ENCODE peak calls at places on chromosomes 1 and 21, in seven cellular contexts. One of them, this sample, is unnamed.

GRCh38 chr1:218829143-218829542 is 344.5 kb upstream of the LYPLAL1 start:
- DNase-seq in GM12865: no peak
- DNase-seq in fibroblast of pulmonary artery: peak
- DNase-seq in vagina: no peak
- DNase-seq in upper lobe of right lung: no peak
- DNase-seq in stomach: no peak
- DNase-seq in PC-9: no peak
- DNase-seq in this sample: no peak

GRCh38 chr1:200442023-200442422 is 32.2 kb upstream of the ZNF281 start:
- DNase-seq in vagina: no peak
- DNase-seq in GM12865: no peak
- DNase-seq in PC-9: no peak
- DNase-seq in stomach: no peak
- DNase-seq in fibroblast of pulmonary artery: no peak
- DNase-seq in upper lobe of right lung: no peak
- DNase-seq in this sample: no peak

GRCh38 chr1:151718666-151719065 is 2.1 kb upstream of the CELF3 start:
- DNase-seq in stomach: no peak
- DNase-seq in PC-9: no peak
- DNase-seq in fibroblast of pulmonary artery: no peak
- DNase-seq in vagina: no peak
- DNase-seq in upper lobe of right lung: no peak
- DNase-seq in GM12865: no peak
- DNase-seq in this sample: no peak

GRCh38 chr1:78061825-78062523 is 16.2 kb downstream of the GIPC2 start:
- DNase-seq in GM12865: no peak
- DNase-seq in vagina: no peak
- DNase-seq in upper lobe of right lung: no peak
- DNase-seq in PC-9: no peak
- DNase-seq in stomach: no peak
- DNase-seq in fibroblast of pulmonary artery: peak
- DNase-seq in this sample: no peak

GRCh38 chr21:44441041-44441400 is 14.3 kb upstream of the LRRC3 start:
- DNase-seq in stomach: no peak
- DNase-seq in upper lobe of right lung: no peak
- DNase-seq in PC-9: no peak
- DNase-seq in GM12865: no peak
- DNase-seq in fibroblast of pulmonary artery: no peak
- DNase-seq in vagina: no peak
- DNase-seq in this sample: no peak

GRCh38 chr1:23114424-23115079 is 54.1 kb downstream of the LUZP1 start:
- DNase-seq in fibroblast of pulmonary artery: no peak
- DNase-seq in upper lobe of right lung: no peak
- DNase-seq in vagina: no peak
- DNase-seq in PC-9: no peak
- DNase-seq in GM12865: peak
- DNase-seq in stomach: no peak
- DNase-seq in this sample: no peak

GRCh38 chr1:41015281-41015680 is 6.2 kb downstream of the SLFNL1 start:
- DNase-seq in PC-9: no peak
- DNase-seq in vagina: no peak
- DNase-seq in upper lobe of right lung: no peak
- DNase-seq in fibroblast of pulmonary artery: no peak
- DNase-seq in GM12865: no peak
- DNase-seq in stomach: no peak
- DNase-seq in this sample: peak

GRCh38 chr1:180168786-180169640 is 14.3 kb downstream of the QSOX1 start:
- DNase-seq in PC-9: peak
- DNase-seq in GM12865: peak
- DNase-seq in upper lobe of right lung: peak
- DNase-seq in vagina: no peak
- DNase-seq in stomach: peak
- DNase-seq in fibroblast of pulmonary artery: peak
- DNase-seq in this sample: no peak

GRCh38 chr1:18977428-18977827 is 21.0 kb upstream of the IFFO2 start:
- DNase-seq in GM12865: no peak
- DNase-seq in stomach: no peak
- DNase-seq in vagina: no peak
- DNase-seq in upper lobe of right lung: no peak
- DNase-seq in fibroblast of pulmonary artery: no peak
- DNase-seq in PC-9: no peak
- DNase-seq in this sample: no peak

GRCh38 chr1:223711173-223711572 is 1.2 kb upstream of the CAPN2 start:
- DNase-seq in upper lobe of right lung: no peak
- DNase-seq in fibroblast of pulmonary artery: peak
- DNase-seq in vagina: no peak
- DNase-seq in PC-9: no peak
- DNase-seq in stomach: peak
- DNase-seq in GM12865: no peak
- DNase-seq in this sample: no peak

GRCh38 chr1:2601721-2602303 is 15.2 kb downstream of the PRXL2B start:
- DNase-seq in PC-9: no peak
- DNase-seq in vagina: no peak
- DNase-seq in GM12865: no peak
- DNase-seq in upper lobe of right lung: peak
- DNase-seq in fibroblast of pulmonary artery: no peak
- DNase-seq in stomach: no peak
- DNase-seq in this sample: no peak

GRCh38 chr1:86277909-86278308 is 118.2 kb downstream of the ODF2L start:
- DNase-seq in GM12865: no peak
- DNase-seq in vagina: no peak
- DNase-seq in PC-9: no peak
- DNase-seq in stomach: no peak
- DNase-seq in upper lobe of right lung: no peak
- DNase-seq in fibroblast of pulmonary artery: no peak
- DNase-seq in this sample: no peak

GRCh38 chr1:173562813-173563212 is 40.1 kb downstream of the SLC9C2 start:
- DNase-seq in GM12865: no peak
- DNase-seq in stomach: no peak
- DNase-seq in PC-9: no peak
- DNase-seq in vagina: no peak
- DNase-seq in upper lobe of right lung: no peak
- DNase-seq in fibroblast of pulmonary artery: no peak
- DNase-seq in this sample: no peak

GRCh38 chr1:71026093-71026492 is 21.5 kb downstream of the PTGER3 start:
- DNase-seq in upper lobe of right lung: no peak
- DNase-seq in stomach: no peak
- DNase-seq in fibroblast of pulmonary artery: no peak
- DNase-seq in PC-9: no peak
- DNase-seq in vagina: no peak
- DNase-seq in GM12865: peak
- DNase-seq in this sample: no peak

GRCh38 chr1:77673716-77674355 is 8.6 kb downstream of the ZZZ3 start:
- DNase-seq in GM12865: no peak
- DNase-seq in upper lobe of right lung: no peak
- DNase-seq in stomach: no peak
- DNase-seq in fibroblast of pulmonary artery: no peak
- DNase-seq in vagina: no peak
- DNase-seq in PC-9: no peak
- DNase-seq in this sample: no peak

GRCh38 chr21:31260790-31261189 is 83.3 kb downstream of the TIAM1 start:
- DNase-seq in upper lobe of right lung: no peak
- DNase-seq in GM12865: no peak
- DNase-seq in vagina: no peak
- DNase-seq in stomach: no peak
- DNase-seq in PC-9: no peak
- DNase-seq in fibroblast of pulmonary artery: peak
- DNase-seq in this sample: no peak

DNA sequence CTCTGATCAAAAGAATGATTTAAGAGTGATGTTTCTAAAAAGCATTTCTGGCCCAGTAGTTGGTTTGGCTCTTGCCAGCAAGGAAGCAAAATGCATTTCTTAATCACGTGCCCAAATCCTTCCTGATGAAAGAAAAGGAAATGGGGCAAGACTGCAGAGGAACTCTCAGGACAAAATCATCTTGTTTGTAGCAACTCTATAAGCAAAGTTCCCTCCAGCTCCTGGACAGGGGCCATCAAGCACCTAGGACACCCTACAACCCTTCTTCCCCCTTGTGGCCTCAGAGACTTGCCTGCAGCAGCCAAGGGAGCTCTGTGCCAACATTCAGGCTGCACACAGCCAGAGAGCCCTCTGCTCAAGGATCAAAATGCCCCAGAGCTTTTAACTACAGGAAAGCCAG is 105.1 kb downstream of the KIAA0319L start:
- DNase-seq in PC-9: no peak
- DNase-seq in GM12865: no peak
- DNase-seq in upper lobe of right lung: no peak
- DNase-seq in vagina: no peak
- DNase-seq in stomach: peak
- DNase-seq in fibroblast of pulmonary artery: peak
- DNase-seq in this sample: no peak
- TF ChIP-seq CTCF in PC-9: no peak
- TF ChIP-seq CTCF in GM12865: no peak
- TF ChIP-seq CTCF in upper lobe of right lung: peak
- TF ChIP-seq CTCF in vagina: no peak
- TF ChIP-seq CTCF in stomach: no peak
- TF ChIP-seq CTCF in fibroblast of pulmonary artery: peak
- TF ChIP-seq CTCF in this sample: no peak

DNA sequence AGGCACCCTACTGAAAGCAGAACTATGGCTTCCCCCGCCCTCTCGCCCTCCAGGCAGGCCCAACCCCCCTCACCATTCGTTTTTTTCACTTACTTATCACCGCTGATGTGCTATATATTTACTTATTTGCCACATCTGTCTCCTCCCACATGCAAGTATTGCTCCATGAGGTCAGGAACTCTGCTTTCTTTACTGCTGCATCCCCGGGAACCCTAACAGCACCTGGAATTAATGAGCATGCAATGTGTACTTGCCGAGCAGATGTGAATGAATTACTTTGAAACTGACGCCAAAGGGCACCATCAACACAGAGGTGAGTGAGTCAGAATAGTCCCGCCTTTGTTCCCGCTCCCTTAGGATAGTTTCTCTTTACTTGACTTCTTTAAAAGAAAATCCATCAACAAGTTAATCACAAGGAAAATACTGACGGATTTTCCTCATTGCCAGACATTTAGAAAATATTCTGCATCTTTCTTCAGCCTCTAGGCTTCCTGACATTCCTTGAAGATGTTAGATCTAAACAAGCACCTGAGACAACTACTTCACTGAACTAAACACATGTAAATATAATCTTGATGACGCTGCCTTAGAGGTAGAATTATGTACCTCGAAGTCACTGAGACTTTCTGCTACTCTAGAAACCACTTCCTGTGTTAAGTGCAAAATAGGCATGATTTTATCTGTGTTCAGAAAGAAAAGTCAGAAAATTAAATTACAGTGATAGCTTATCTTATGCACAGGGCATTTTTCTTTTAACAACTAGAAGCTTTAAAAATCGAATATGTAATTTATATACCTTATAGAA is 17.5 kb upstream of the RAB4A start:
- DNase-seq in GM12865: no peak
- DNase-seq in vagina: no peak
- DNase-seq in stomach: no peak
- DNase-seq in upper lobe of right lung: no peak
- DNase-seq in fibroblast of pulmonary artery: no peak
- DNase-seq in PC-9: no peak
- DNase-seq in this sample: no peak
- H3K4me3 ChIP-seq in GM12865: no peak
- H3K4me3 ChIP-seq in vagina: no peak
- H3K4me3 ChIP-seq in stomach: no peak
- H3K4me3 ChIP-seq in upper lobe of right lung: no peak
- H3K4me3 ChIP-seq in fibroblast of pulmonary artery: no peak
- H3K4me3 ChIP-seq in PC-9: no peak
- H3K4me3 ChIP-seq in this sample: no peak

GRCh38 chr1:25817840-25818501 is 1.8 kb upstream of the MTFR1L start:
- DNase-seq in stomach: no peak
- DNase-seq in fibroblast of pulmonary artery: no peak
- DNase-seq in vagina: no peak
- DNase-seq in GM12865: no peak
- DNase-seq in upper lobe of right lung: peak
- DNase-seq in PC-9: peak
- DNase-seq in this sample: peak
- TF ChIP-seq CTCF in stomach: no peak
- TF ChIP-seq CTCF in fibroblast of pulmonary artery: no peak
- TF ChIP-seq CTCF in vagina: no peak
- TF ChIP-seq CTCF in GM12865: no peak
- TF ChIP-seq CTCF in upper lobe of right lung: no peak
- TF ChIP-seq CTCF in PC-9: no peak
- TF ChIP-seq CTCF in this sample: no peak

DNA sequence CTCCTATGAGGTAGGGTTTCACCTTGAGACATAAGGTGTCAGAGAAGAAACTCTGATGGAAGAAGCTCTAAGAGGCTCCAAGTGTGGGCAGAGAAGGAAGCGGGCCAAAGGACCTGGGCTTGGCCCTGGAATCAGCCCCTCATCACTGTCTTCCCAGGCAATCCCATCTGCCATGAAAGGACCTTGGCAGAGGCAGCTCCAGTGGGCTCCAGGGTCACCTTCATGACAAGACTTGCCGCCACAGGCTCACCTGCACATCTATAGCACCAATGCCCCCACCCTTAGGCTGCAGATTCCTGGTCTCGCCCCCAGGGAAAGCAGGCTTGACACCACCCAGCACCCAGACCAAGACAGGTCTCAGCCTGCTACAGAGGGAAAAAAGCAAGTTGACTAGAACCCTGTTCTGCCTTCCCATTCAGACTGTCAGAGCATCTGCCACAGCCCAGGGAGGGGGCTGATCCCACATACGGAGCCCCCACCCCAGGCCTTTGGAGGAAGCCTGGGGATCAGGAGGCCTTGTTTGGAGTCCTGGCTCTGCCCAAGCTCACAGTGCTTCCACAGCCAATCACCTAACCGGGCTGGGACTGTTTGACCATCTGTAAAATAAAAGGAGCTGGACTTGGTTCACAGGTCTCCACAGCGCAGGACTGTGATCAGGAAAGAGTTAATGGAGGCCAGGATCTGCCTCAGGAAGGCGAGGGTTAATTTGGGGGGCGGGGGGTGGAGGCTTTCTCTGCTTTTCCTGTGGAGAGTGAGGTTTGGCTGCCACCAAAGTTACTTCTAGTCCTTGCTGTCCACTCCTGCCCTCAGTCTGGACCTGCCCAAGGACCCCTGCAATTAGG is at the start of gene FAM110D:
- DNase-seq in upper lobe of right lung: no peak
- DNase-seq in fibroblast of pulmonary artery: no peak
- DNase-seq in vagina: no peak
- DNase-seq in stomach: no peak
- DNase-seq in GM12865: no peak
- DNase-seq in PC-9: no peak
- DNase-seq in this sample: peak
- H3K4me3 ChIP-seq in upper lobe of right lung: peak
- H3K4me3 ChIP-seq in fibroblast of pulmonary artery: peak
- H3K4me3 ChIP-seq in vagina: peak
- H3K4me3 ChIP-seq in stomach: peak
- H3K4me3 ChIP-seq in GM12865: no peak
- H3K4me3 ChIP-seq in PC-9: no peak
- H3K4me3 ChIP-seq in this sample: peak

This sample was measured in kidney.